ENCODE peak calls at places on chromosomes 6 and 20, in nine cellular contexts. V is AG20443; T is activated CD8-positive, alpha-beta T cell treated with anti-CD3 and anti-CD28 coated beads for 36 hours; F is neural progenitor cell; A is SK-MEL-5; N is activated T-cell treated with anti-CD3 and anti-CD28 coated beads, Interleukin-2, amount 50 U/mL, for 48 hours; U is LNCaP clone FGC; X is stimulated activated CD8-positive, alpha-beta memory T cell treated with anti-CD3 and anti-CD28 coated beads, Interleukin-7, amount 100 ng/mL, for 1 hour; H is A172. O is an unnamed sample.

GRCh38 chr20:10875653-10876052 is 201.9 kb upstream of the JAG1 start:
- DNase-seq in V (no peak), T (no peak), F (no peak), A (no peak), N (no peak), U (no peak), X (no peak), H (no peak), O (no peak)

GRCh38 chr6:152769159-152769558 is 18.6 kb downstream of the VIP start:
- DNase-seq in V (no peak), T (no peak), F (no peak), A (no peak), N (no peak), U (no peak), X (no peak), H (no peak), O (no peak)

GRCh38 chr20:57428611-57429496 is 37.7 kb downstream of the RBM38 start:
- DNase-seq in V (no peak), T (no peak), F (no peak), A (no peak), N (no peak), U (peak), X (no peak), H (no peak), O (no peak)

GRCh38 chr6:134846865-134847264 is 103.0 kb downstream of the ALDH8A1 start:
- DNase-seq in V (no peak), T (no peak), F (no peak), A (no peak), N (no peak), U (no peak), X (no peak), H (no peak), O (no peak)

GRCh38 chr6:33010356-33010755 is 965 bp upstream of the HLA-DOA start:
- DNase-seq in V (no peak), T (no peak), F (no peak), A (no peak), N (no peak), U (no peak), X (no peak), H (no peak), O (no peak)

GRCh38 chr6:25629202-25629584 is 22.8 kb upstream of the SCGN start:
- DNase-seq in V (no peak), T (no peak), F (no peak), A (no peak), N (no peak), U (no peak), X (no peak), H (no peak), O (no peak)

GRCh38 chr20:20549699-20550098 is 162.7 kb downstream of the RALGAPA2 start:
- DNase-seq in V (peak), T (no peak), F (no peak), A (no peak), N (no peak), U (no peak), X (no peak), H (peak), O (peak)

GRCh38 chr20:48609491-48609978 is 218.3 kb downstream of the PREX1 start:
- DNase-seq in V (no peak), T (no peak), F (no peak), A (no peak), N (no peak), U (no peak), X (no peak), H (no peak), O (no peak)

GRCh38 chr20:13868331-13868730 is 83.5 kb downstream of the NDUFAF5 start:
- DNase-seq in V (peak), T (no peak), F (no peak), A (no peak), N (no peak), U (no peak), X (no peak), H (no peak), O (peak)

GRCh38 chr6:14472964-14473363 is 355.4 kb downstream of the CD83 start:
- DNase-seq in V (peak), T (no peak), F (no peak), A (no peak), N (no peak), U (no peak), X (no peak), H (no peak), O (no peak)